ENCODE peak calls at places on chromosomes 16 and 17, in ten cellular contexts. H, B, A, X, U, I, G, J, O and N are unnamed samples.

GRCh38 chr16:81066700-81067099 is 10.3 kb downstream of the C16orf46 start:
- ATAC-seq in H (no peak), B (no peak), A (no peak), X (no peak), U (no peak), I (no peak), G (no peak), J (no peak), O (no peak), N (no peak)

GRCh38 chr16:52993179-52993578 is 59.5 kb downstream of the CHD9NB start:
- ATAC-seq in H (no peak), B (no peak), A (no peak), X (no peak), U (no peak), I (no peak), G (no peak), J (no peak), O (no peak), N (no peak)

GRCh38 chr17:32386844-32387243 is 36.9 kb downstream of the ZNF207 start:
- ATAC-seq in H (no peak), B (no peak), A (peak; percentile 67), X (no peak), U (peak; percentile 56), I (no peak), G (no peak), J (peak; percentile 62), O (no peak), N (peak; percentile 64)

GRCh38 chr17:40312131-40312731 is 3.3 kb downstream of the RARA start:
- ATAC-seq in H (no peak), B (no peak), A (no peak), X (no peak), U (peak; percentile 74), I (no peak), G (peak; percentile 44), J (no peak), O (no peak), N (no peak)

GRCh38 chr16:53510704-53511070 is 7.7 kb upstream of the AKTIP start:
- ATAC-seq in H (no peak), B (no peak), A (no peak), X (no peak), U (no peak), I (no peak), G (no peak), J (no peak), O (no peak), N (no peak)

GRCh38 chr16:23700509-23700908 is 12.5 kb downstream of the ERN2 start:
- ATAC-seq in H (no peak), B (no peak), A (no peak), X (no peak), U (no peak), I (no peak), G (no peak), J (no peak), O (no peak), N (peak; percentile 20)

GRCh38 chr16:72967941-72968340 is 80.0 kb downstream of the ZFHX3 start:
- ATAC-seq in H (no peak), B (no peak), A (no peak), X (no peak), U (no peak), I (no peak), G (no peak), J (no peak), O (no peak), N (no peak)

GRCh38 chr17:8122923-8123694 is 797 bp downstream of the HES7 start:
- ATAC-seq in H (no peak), B (peak; percentile 9), A (peak; percentile 6), X (no peak), U (no peak), I (no peak), G (no peak), J (no peak), O (no peak), N (no peak)

GRCh38 chr16:67278773-67279295 is 498 bp upstream of the PLEKHG4 start:
- ATAC-seq in H (peak; percentile 73), B (peak; percentile 43), A (peak; percentile 55), X (peak; percentile 61), U (no peak), I (peak; percentile 76), G (peak; percentile 3), J (peak; percentile 35), O (peak; percentile 61), N (peak; percentile 24)

GRCh38 chr16:69927056-69927757 is 23.9 kb upstream of the CLEC18A start:
- ATAC-seq in H (no peak), B (peak; percentile 83), A (no peak), X (no peak), U (peak; percentile 84), I (no peak), G (peak; percentile 76), J (peak; percentile 49), O (no peak), N (no peak)

GRCh38 chr16:51237861-51238378 is 86.8 kb upstream of the SALL1 start:
- ATAC-seq in H (no peak), B (no peak), A (no peak), X (no peak), U (no peak), I (no peak), G (no peak), J (no peak), O (no peak), N (no peak)

GRCh38 chr17:41959336-41960095 is 7.1 kb upstream of the CNP start:
- ATAC-seq in H (no peak), B (peak; percentile 65), A (no peak), X (no peak), U (peak; percentile 51), I (no peak), G (no peak), J (peak; percentile 42), O (no peak), N (peak; percentile 23)

GRCh38 chr17:4604111-4604644 is 19.8 kb downstream of the SMTNL2 start:
- ATAC-seq in H (no peak), B (peak; percentile 33), A (no peak), X (no peak), U (peak; percentile 43), I (no peak), G (peak; percentile 47), J (peak; percentile 15), O (no peak), N (peak; percentile 32)

GRCh38 chr17:80468222-80468621 is 8.2 kb downstream of the NPTX1 start:
- ATAC-seq in H (no peak), B (no peak), A (no peak), X (no peak), U (no peak), I (no peak), G (no peak), J (no peak), O (no peak), N (no peak)

GRCh38 chr17:78272914-78273258 is 41.5 kb downstream of the TMEM235 start:
- ATAC-seq in H (no peak), B (no peak), A (no peak), X (no peak), U (no peak), I (no peak), G (no peak), J (no peak), O (no peak), N (no peak)

GRCh38 chr16:82672676-82673075 is 45.9 kb downstream of the CDH13 start:
- ATAC-seq in H (no peak), B (no peak), A (no peak), X (no peak), U (no peak), I (no peak), G (no peak), J (no peak), O (no peak), N (no peak)

GRCh38 chr17:28521296-28522085 is 15.3 kb downstream of the FOXN1 start:
- ATAC-seq in H (no peak), B (no peak), A (no peak), X (no peak), U (no peak), I (no peak), G (peak; percentile 20), J (no peak), O (no peak), N (no peak)

GRCh38 chr17:28763137-28763799 is 19.5 kb downstream of the TRAF4 start:
- ATAC-seq in H (no peak), B (peak; percentile 25), A (peak; percentile 28), X (no peak), U (peak; percentile 29), I (peak; percentile 86), G (no peak), J (peak; percentile 30), O (peak; percentile 32), N (peak; percentile 7)

GRCh38 chr16:50273888-50274770 is 7.8 kb downstream of the ADCY7 start:
- ATAC-seq in H (peak; percentile 84), B (peak; percentile 17), A (peak; percentile 33), X (peak; percentile 75), U (no peak), I (peak; percentile 66), G (no peak), J (no peak), O (peak; percentile 68), N (peak; percentile 26)

GRCh38 chr17:48757524-48757961 is 29.0 kb upstream of the HOXB13 start:
- ATAC-seq in H (no peak), B (no peak), A (no peak), X (no peak), U (no peak), I (no peak), G (no peak), J (no peak), O (no peak), N (no peak)

GRCh38 chr17:50499270-50499669 is 9.0 kb upstream of the MYCBPAP start:
- ATAC-seq in H (no peak), B (no peak), A (no peak), X (no peak), U (no peak), I (no peak), G (no peak), J (no peak), O (no peak), N (no peak)

GRCh38 chr16:1913327-1914083 is 4.7 kb downstream of the HS3ST6 start:
- ATAC-seq in H (no peak), B (no peak), A (no peak), X (no peak), U (no peak), I (peak; percentile 27), G (no peak), J (no peak), O (no peak), N (peak; percentile 92)

GRCh38 chr17:79427621-79428539 is 183.0 kb downstream of the RBFOX3 start:
- ATAC-seq in H (no peak), B (no peak), A (no peak), X (no peak), U (no peak), I (no peak), G (no peak), J (no peak), O (no peak), N (no peak)

GRCh38 chr16:66255647-66256046 is 110.8 kb upstream of the CDH5 start:
- ATAC-seq in H (no peak), B (no peak), A (no peak), X (no peak), U (no peak), I (no peak), G (no peak), J (no peak), O (no peak), N (no peak)

GRCh38 chr16:50360033-50360778 is 8.6 kb downstream of the BRD7 start:
- ATAC-seq in H (no peak), B (no peak), A (no peak), X (no peak), U (peak; percentile 58), I (no peak), G (no peak), J (peak; percentile 76), O (no peak), N (peak; percentile 61)

GRCh38 chr17:43020030-43020621 is 2.1 kb downstream of the VAT1 start:
- ATAC-seq in H (no peak), B (no peak), A (no peak), X (no peak), U (no peak), I (no peak), G (no peak), J (no peak), O (no peak), N (no peak)

GRCh38 chr17:7982171-7982570 is 20.2 kb upstream of the GUCY2D start:
- ATAC-seq in H (no peak), B (no peak), A (no peak), X (no peak), U (no peak), I (no peak), G (no peak), J (no peak), O (no peak), N (no peak)

GRCh38 chr17:20095366-20096080 is 86.4 kb downstream of the SPECC1 start:
- ATAC-seq in H (no peak), B (peak; percentile 79), A (no peak), X (no peak), U (peak; percentile 34), I (no peak), G (peak; percentile 49), J (no peak), O (no peak), N (no peak)